ENCODE peak calls at places on chromosomes 1 and 21, in nine cellular contexts. H is hepatocyte, F is HCT116, A is endothelial cell of umbilical vein, Y is neural progenitor cell, M is PC-9, D is PC-3, I is astrocyte, C is fibroblast of lung. N is an unnamed sample.

GRCh38 chr1:59730759-59731478 is 83.8 kb upstream of the HOOK1 start:
- DNase-seq in H (peak; percentile 85), F (peak; percentile 71), A (peak; percentile 93), Y (no peak), M (peak; percentile 53), D (peak; percentile 91), I (peak; percentile 98), C (peak; percentile 97), N (peak; percentile 47)

GRCh38 chr1:14826172-14826636 is 227.7 kb downstream of the KAZN start:
- DNase-seq in H (peak; percentile 71), F (no peak), A (no peak), Y (no peak), M (no peak), D (peak; percentile 5), I (peak; percentile 87), C (peak; percentile 96), N (no peak)

GRCh38 chr1:18927654-18928272 is 25.4 kb upstream of the ALDH4A1 start:
- DNase-seq in H (no peak), F (no peak), A (peak; percentile 60), Y (no peak), M (peak; percentile 49), D (peak; percentile 74), I (peak; percentile 79), C (no peak), N (peak; percentile 77)

GRCh38 chr1:58545591-58546519 is 671 bp downstream of the OMA1 start:
- DNase-seq in H (peak; percentile 88), F (no peak), A (peak; percentile 71), Y (peak; percentile 77), M (peak; percentile 48), D (peak; percentile 65), I (peak; percentile 50), C (peak; percentile 83), N (peak; percentile 83)

GRCh38 chr1:64744492-64745180 is at the start of gene RAVER2:
- DNase-seq in H (peak; percentile 91), F (peak; percentile 38), A (peak; percentile 56), Y (peak; percentile 92), M (peak; percentile 55), D (peak; percentile 78), I (peak; percentile 55), C (peak; percentile 62), N (peak; percentile 65)

GRCh38 chr21:37368536-37369279 is 2.1 kb downstream of the DYRK1A start:
- DNase-seq in H (peak; percentile 19), F (no peak), A (peak; percentile 50), Y (no peak), M (peak; percentile 58), D (peak; percentile 68), I (peak; percentile 42), C (peak; percentile 36), N (no peak)

GRCh38 chr1:195345149-195345548 is 1263.1 kb downstream of the KCNT2 start:
- DNase-seq in H (peak; percentile 29), F (peak; percentile 62), A (no peak), Y (peak; percentile 52), M (no peak), D (no peak), I (no peak), C (no peak), N (no peak)

GRCh38 chr1:244839656-244840055 is 4.2 kb downstream of the COX20 start:
- DNase-seq in H (no peak), F (no peak), A (no peak), Y (no peak), M (no peak), D (no peak), I (peak; percentile 71), C (peak; percentile 47), N (no peak)

GRCh38 chr1:15008783-15009709 is 144.5 kb upstream of the TMEM51 start:
- DNase-seq in H (no peak), F (no peak), A (peak; percentile 90), Y (no peak), M (no peak), D (no peak), I (peak; percentile 56), C (no peak), N (no peak)

GRCh38 chr1:230043102-230043501 is 23.9 kb upstream of the GALNT2 start:
- DNase-seq in H (no peak), F (no peak), A (no peak), Y (no peak), M (no peak), D (no peak), I (no peak), C (no peak), N (no peak)
- TF ChIP-seq EZH2 in H (no peak), F (no peak), A (no peak), Y (no peak), M (no peak), D (no peak), I (no peak), C (no peak), N (no peak)

GRCh38 chr1:204624631-204625216 is 60.8 kb downstream of the LRRN2 start:
- DNase-seq in H (peak; percentile 29), F (no peak), A (no peak), Y (peak; percentile 8), M (no peak), D (no peak), I (no peak), C (no peak), N (no peak)

GRCh38 chr1:204621996-204622395 is 63.5 kb downstream of the LRRN2 start:
- DNase-seq in H (no peak), F (no peak), A (no peak), Y (no peak), M (no peak), D (no peak), I (no peak), C (no peak), N (no peak)

GRCh38 chr1:204621391-204621790 is 64.1 kb downstream of the LRRN2 start:
- DNase-seq in H (no peak), F (no peak), A (no peak), Y (no peak), M (peak; percentile 94), D (peak; percentile 99), I (peak; percentile 25), C (no peak), N (no peak)

GRCh38 chr1:204623365-204623893 is 62.1 kb downstream of the LRRN2 start:
- DNase-seq in H (peak; percentile 79), F (peak; percentile 26), A (peak; percentile 25), Y (peak; percentile 21), M (peak; percentile 80), D (peak; percentile 92), I (peak; percentile 36), C (peak; percentile 69), N (no peak)

GRCh38 chr1:204623894-204624361 is 61.6 kb downstream of the LRRN2 start:
- DNase-seq in H (peak; percentile 40), F (peak; percentile 21), A (no peak), Y (peak; percentile 57), M (no peak), D (peak; percentile 51), I (no peak), C (no peak), N (peak; percentile 39)
- TF ChIP-seq CTCF in H (peak; percentile 8), F (peak; percentile 48), A (peak; percentile 21), Y (peak; percentile 28), M (no peak), D (peak; percentile 66), I (no peak), C (peak; percentile 17), N (peak; percentile 57)

DNA sequence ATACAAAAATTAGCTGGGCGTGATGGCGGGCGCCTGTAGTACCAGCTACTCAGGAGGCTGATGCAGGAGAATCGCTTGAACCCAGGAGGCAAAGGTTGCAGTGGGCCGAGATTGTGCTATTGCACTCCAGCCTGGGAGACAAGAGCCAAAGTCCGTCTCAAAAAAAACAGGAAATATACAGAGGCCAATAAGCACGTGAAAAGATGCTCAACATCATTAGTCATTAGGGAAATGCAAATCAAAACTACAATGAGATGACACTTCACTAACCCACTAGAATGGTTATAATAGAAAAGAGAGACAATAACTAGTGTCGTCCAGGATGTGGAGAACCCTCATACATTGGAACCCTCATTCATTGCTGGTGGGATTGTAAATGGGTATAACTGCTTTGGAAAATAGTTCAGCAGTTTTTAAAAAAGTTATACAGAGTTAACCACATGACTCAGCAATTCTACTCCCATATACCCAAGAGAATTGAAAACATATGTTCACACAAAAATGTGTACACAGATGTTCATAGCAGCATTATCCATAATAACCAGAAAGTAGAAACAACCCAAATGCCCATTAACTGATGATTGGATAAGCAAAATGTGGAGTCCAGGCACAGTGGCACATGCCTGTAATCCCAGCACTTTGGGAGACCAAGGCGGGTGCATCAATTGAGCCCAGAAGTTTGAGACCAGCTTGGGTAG is 6.4 kb upstream of the E2F2 start:
- DNase-seq in H (no peak), F (no peak), A (no peak), Y (no peak), M (no peak), D (no peak), I (no peak), C (peak; percentile 64), N (no peak)
- H3K4me1 ChIP-seq in H (no peaks in the 10 kb centered on the region), F (peaks cover 43% of the 10 kb centered on the region), A (peaks cover 8% of the 10 kb centered on the region), Y (no peaks in the 10 kb centered on the region), M (peaks cover 33% of the 10 kb centered on the region), D (peaks cover 6% of the 10 kb centered on the region), I (peaks cover 6% of the 10 kb centered on the region), C (peaks cover 2% of the 10 kb centered on the region), N (peaks cover 20% of the 10 kb centered on the region)

GRCh38 chr1:220526294-220526693 is 1.6 kb upstream of the MARK1 start:
- DNase-seq in H (peak; percentile 40), F (no peak), A (no peak), Y (peak; percentile 28), M (no peak), D (no peak), I (no peak), C (peak; percentile 4), N (no peak)

GRCh38 chr1:220528049-220528678 is at the start of gene MARK1:
- DNase-seq in H (peak; percentile 82), F (no peak), A (peak; percentile 37), Y (peak; percentile 88), M (peak; percentile 38), D (peak; percentile 47), I (peak; percentile 27), C (peak; percentile 46), N (no peak)

GRCh38 chr1:220528679-220529529 is 968 bp downstream of the MARK1 start:
- DNase-seq in H (peak; percentile 32), F (no peak), A (peak; percentile 27), Y (peak; percentile 55), M (no peak), D (no peak), I (no peak), C (no peak), N (no peak)

GRCh38 chr1:220527279-220528048 is 472 bp upstream of the MARK1 start:
- DNase-seq in H (peak; percentile 28), F (no peak), A (peak; percentile 15), Y (peak; percentile 38), M (no peak), D (peak; percentile 20), I (peak; percentile 18), C (no peak), N (no peak)

GRCh38 chr1:220529530-220529920 is 1.6 kb downstream of the MARK1 start:
- DNase-seq in H (no peak), F (no peak), A (no peak), Y (peak; percentile 17), M (no peak), D (no peak), I (no peak), C (no peak), N (no peak)
- TF ChIP-seq EZH2 in H (no peak), F (no peak), A (no peak), Y (no peak), M (no peak), D (no peak), I (no peak), C (no peak), N (no peak)